ENCODE peak calls at places on chromosomes 5 and 9, in six cellular contexts. X is HCT116, U is HepG2, G is K562, I is GM12878, A is H1. P is an unnamed sample.

GRCh38 chr9:106956971-106957370 is 94.0 kb downstream of the ZNF462 start:
- DNase-seq in X (no peak), U (no peak), G (no peak), I (no peak), A (no peak), P (no peak)

GRCh38 chr5:6937675-6938074 is 224.4 kb downstream of the TENT4A start:
- DNase-seq in X (no peak), U (no peak), G (no peak), I (no peak), A (no peak), P (no peak)

GRCh38 chr5:87361031-87361443 is 51.7 kb downstream of the CCNH start:
- DNase-seq in X (no peak), U (no peak), G (no peak), I (no peak), A (no peak), P (no peak)

GRCh38 chr9:127541865-127542264 is 70.2 kb upstream of the STXBP1 start:
- DNase-seq in X (no peak), U (no peak), G (no peak), I (no peak), A (no peak), P (no peak)

GRCh38 chr5:68216737-68217231 is 1.2 kb downstream of the PIK3R1 start:
- DNase-seq in X (no peak), U (no peak), G (no peak), I (no peak), A (no peak), P (no peak)

GRCh38 chr9:37034938-37035471 is 937 bp upstream of the PAX5 start:
- DNase-seq in X (no peak), U (no peak), G (no peak), I (no peak), A (no peak), P (no peak)

GRCh38 chr5:65262094-65262493 is 219.6 kb downstream of the ADAMTS6 start:
- DNase-seq in X (no peak), U (no peak), G (peak; percentile 6), I (no peak), A (no peak), P (no peak)

GRCh38 chr5:132013711-132014110 is 2.3 kb upstream of the ACSL6 start:
- DNase-seq in X (no peak), U (no peak), G (no peak), I (no peak), A (no peak), P (no peak)

GRCh38 chr9:12846035-12846434 is 71.2 kb downstream of the LURAP1L start:
- DNase-seq in X (no peak), U (no peak), G (no peak), I (no peak), A (no peak), P (no peak)

DNA sequence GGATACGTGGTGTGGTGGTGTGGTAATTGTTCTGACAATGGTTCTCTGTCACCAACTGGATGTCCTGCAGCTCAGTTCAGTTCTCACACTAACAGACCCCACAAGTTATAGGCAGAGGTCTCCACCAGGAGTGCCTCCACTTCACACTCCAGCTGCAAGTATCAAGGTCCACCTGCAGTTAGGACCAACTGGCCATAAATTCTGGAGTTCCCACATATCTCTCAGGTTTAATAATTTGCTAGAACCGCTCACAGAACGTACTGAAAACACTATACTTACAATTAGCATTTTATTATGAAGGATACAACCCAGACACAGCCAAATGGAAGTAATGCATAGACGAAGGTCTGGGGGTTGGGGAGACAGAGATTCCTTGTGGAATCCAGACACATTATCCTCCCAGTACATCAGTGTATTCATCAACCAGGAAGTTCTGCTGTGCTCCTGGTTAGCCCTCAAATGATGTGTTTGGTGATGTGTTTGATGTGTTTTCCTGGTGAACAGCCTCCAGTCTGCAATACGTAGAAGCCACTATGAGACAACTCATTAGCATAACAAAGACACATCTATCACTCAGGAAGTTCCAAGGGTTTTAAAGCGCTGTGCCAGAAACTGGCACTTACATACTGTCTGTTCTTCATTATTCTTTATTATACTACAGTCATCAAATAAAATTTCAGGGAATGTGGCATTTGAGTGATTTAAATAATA is 25.4 kb downstream of the OGN start:
- DNase-seq in X (no peak), U (no peak), G (no peak), I (no peak), A (no peak), P (peak; percentile 15)
- TF ChIP-seq ZNF274 in X (no peak), U (no peak), G (no peak), I (no peak), A (no peak), P (no peak)

GRCh38 chr9:79571309-79572031 is at the start of gene TLE4:
- DNase-seq in X (no peak), U (peak; percentile 96), G (peak; percentile 92), I (peak; percentile 100), A (peak; percentile 100), P (peak; percentile 99)

GRCh38 chr9:79570449-79571308 is 1.1 kb upstream of the TLE4 start:
- DNase-seq in X (no peak), U (no peak), G (peak; percentile 16), I (no peak), A (peak; percentile 57), P (no peak)

GRCh38 chr9:79573697-79573976 is 1.9 kb downstream of the TLE4 start:
- DNase-seq in X (no peak), U (no peak), G (no peak), I (no peak), A (no peak), P (no peak)

GRCh38 chr9:79572891-79573696 is 1.3 kb downstream of the TLE4 start:
- DNase-seq in X (no peak), U (no peak), G (peak; percentile 13), I (no peak), A (no peak), P (no peak)

GRCh38 chr9:79572032-79572890 is 496 bp downstream of the TLE4 start:
- DNase-seq in X (no peak), U (no peak), G (peak; percentile 18), I (no peak), A (no peak), P (no peak)
- TF ChIP-seq ZNF274 in X (no peak), U (no peak), G (no peak), I (no peak), A (no peak), P (no peak)

DNA sequence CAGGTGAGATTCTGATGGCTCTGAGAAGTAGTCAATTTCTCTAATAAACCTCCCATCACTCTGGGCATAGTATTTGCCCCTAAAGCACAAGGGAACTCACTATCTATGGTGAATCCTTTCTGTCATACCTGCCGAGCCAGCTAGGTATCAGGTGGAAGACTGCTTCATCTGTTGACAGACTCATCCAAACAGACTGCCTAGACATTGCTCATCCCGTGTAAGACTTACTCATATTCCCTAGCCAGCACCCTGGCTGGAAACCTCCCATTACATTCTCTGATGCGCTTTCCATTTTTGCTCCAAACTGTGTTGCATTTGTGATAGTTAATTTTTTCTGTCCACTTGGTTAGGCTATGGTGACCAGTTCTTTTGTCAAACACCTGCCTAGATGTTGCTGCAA is 595.9 kb downstream of the DNAH5 start:
- DNase-seq in X (no peak), U (no peak), G (no peak), I (no peak), A (no peak), P (no peak)
- TF ChIP-seq ZNF274 in X (no peak), U (no peak), G (no peak), I (no peak), A (no peak), P (no peak)

DNA sequence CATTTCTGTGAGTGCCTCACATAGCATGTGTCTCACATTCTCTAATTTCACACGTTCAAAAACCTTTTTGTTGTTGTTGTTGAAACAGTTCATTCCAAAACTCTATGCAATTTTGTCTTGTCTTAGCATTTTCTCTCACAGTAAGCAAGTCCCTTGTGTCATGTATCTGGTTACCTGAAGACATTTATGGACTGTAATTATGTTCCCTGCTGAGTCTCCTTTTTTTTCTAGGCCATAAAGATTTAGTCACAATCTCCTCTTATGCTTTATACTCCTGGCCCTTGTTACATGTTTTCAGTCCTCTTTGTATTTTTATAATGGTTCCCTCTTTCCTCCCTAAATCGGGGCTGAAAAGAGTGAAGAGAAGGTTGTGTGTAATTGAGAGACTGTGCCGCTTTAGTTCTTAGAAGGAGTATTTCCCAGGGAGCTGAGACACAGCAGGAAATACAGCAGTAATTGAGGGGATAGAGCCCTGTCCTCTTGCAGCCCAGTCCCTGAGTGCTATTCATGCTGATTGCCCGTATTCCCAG is 521.2 kb upstream of the SEMA6A start:
- DNase-seq in X (no peak), U (no peak), G (no peak), I (no peak), A (no peak), P (no peak)
- TF ChIP-seq ZNF274 in X (no peak), U (no peak), G (no peak), I (no peak), A (no peak), P (no peak)

DNA sequence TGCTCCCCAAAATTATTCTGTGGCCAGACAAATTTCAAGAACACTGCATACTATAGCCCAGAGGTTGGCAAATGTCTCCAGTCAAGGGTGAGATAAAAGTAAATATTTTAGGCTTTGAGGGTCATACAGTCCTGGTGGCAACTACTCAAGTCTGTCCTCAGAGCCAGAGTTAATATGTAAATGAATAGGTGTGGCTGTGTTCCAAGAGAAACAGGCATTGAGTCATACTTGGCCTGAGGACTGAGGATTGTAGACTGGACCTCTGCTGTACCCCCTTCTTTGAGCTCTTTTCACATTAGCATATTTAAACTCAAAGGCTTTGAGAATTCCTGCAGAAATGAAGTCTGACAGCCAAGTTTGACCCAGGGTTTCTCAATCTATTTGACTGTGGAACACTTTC is 129.2 kb upstream of the PTCH1 start:
- DNase-seq in X (no peak), U (no peak), G (no peak), I (no peak), A (no peak), P (no peak)
- TF ChIP-seq ZNF274 in X (no peak), U (no peak), G (no peak), I (no peak), A (no peak), P (no peak)

GRCh38 chr9:98361645-98362044 is 106.2 kb upstream of the TBC1D2 start:
- DNase-seq in X (no peak), U (no peak), G (no peak), I (no peak), A (no peak), P (no peak)

GRCh38 chr9:98365227-98365669 is 109.8 kb upstream of the TBC1D2 start:
- DNase-seq in X (peak; percentile 41), U (peak; percentile 9), G (peak; percentile 74), I (no peak), A (no peak), P (peak; percentile 54)

GRCh38 chr9:98362624-98363023 is 107.2 kb upstream of the TBC1D2 start:
- DNase-seq in X (no peak), U (no peak), G (no peak), I (no peak), A (no peak), P (no peak)

GRCh38 chr9:98365724-98366123 is 110.3 kb upstream of the TBC1D2 start:
- DNase-seq in X (no peak), U (no peak), G (no peak), I (no peak), A (no peak), P (no peak)

DNA sequence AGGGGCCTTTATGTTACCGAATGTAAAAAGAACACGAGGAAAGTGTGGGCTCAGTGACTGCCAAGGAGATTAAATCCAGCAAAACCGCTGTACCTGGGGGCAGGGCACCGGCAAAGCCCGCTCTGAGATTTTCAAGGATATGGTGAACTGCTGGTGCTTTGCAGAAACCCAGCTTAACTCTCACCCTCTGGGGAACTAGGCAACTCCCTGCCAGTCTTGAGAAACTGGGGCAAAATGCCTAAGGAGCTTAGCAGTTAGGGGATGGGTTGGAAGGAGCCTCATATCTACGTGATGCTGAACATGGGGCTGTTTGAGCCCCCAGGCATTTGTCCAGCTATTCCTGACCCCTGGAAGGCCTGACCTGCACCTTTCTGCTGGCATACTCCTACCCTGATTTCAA is 108.6 kb upstream of the TBC1D2 start:
- DNase-seq in X (no peak), U (no peak), G (no peak), I (no peak), A (no peak), P (no peak)
- TF ChIP-seq ZNF274 in X (no peak), U (no peak), G (no peak), I (no peak), A (no peak), P (no peak)

GRCh38 chr9:25427898-25428297 is 250.3 kb downstream of the TUSC1 start:
- DNase-seq in X (no peak), U (no peak), G (no peak), I (no peak), A (no peak), P (no peak)
- TF ChIP-seq ZNF274 in X (no peak), U (no peak), G (no peak), I (no peak), A (no peak), P (no peak)